ENCODE peak calls at places on chromosomes 12 and 14, in five cellular contexts. X is IMR-90, I is A549, L is K562, Y is SK-N-SH. H is an unnamed sample.
A peak's percentile ranks its signal among the peaks of the same experiment; 100 is the strongest.

GRCh38 chr14:74649167-74649566 is 37.1 kb upstream of the LTBP2 start:
- DNase-seq in X (no peak), I (no peak), L (peak; percentile 55), Y (no peak), H (no peak)

GRCh38 chr12:109739747-109740693 is 26.4 kb downstream of the FAM222A start:
- DNase-seq in X (no peak), I (no peak), L (peak; percentile 66), Y (peak; percentile 59), H (no peak)

GRCh38 chr12:42705863-42706262 is 116.3 kb upstream of the PRICKLE1 start:
- DNase-seq in X (peak; percentile 95), I (no peak), L (no peak), Y (peak; percentile 26), H (no peak)

GRCh38 chr14:91048676-91049075 is 11.8 kb downstream of the RPS6KA5 start:
- DNase-seq in X (no peak), I (no peak), L (no peak), Y (no peak), H (no peak)

GRCh38 chr12:26130728-26131127 is 5.9 kb upstream of the BHLHE41 start:
- DNase-seq in X (no peak), I (no peak), L (no peak), Y (no peak), H (no peak)

GRCh38 chr14:99575043-99576023 is 28.7 kb downstream of the CCDC85C start:
- DNase-seq in X (peak; percentile 19), I (peak; percentile 58), L (peak; percentile 28), Y (peak; percentile 71), H (no peak)

GRCh38 chr14:81005540-81006228 is 50.3 kb downstream of the TSHR start:
- DNase-seq in X (no peak), I (no peak), L (peak; percentile 61), Y (no peak), H (no peak)

GRCh38 chr12:117874842-117875434 is 93.9 kb downstream of the KSR2 start:
- DNase-seq in X (peak; percentile 35), I (peak; percentile 62), L (peak; percentile 73), Y (peak; percentile 82), H (no peak)

GRCh38 chr12:19095869-19096480 is 33.6 kb upstream of the PLEKHA5 start:
- DNase-seq in X (peak; percentile 17), I (no peak), L (no peak), Y (no peak), H (no peak)

GRCh38 chr14:99320621-99321235 is 48.7 kb upstream of the BCL11B start:
- DNase-seq in X (no peak), I (no peak), L (no peak), Y (no peak), H (no peak)

GRCh38 chr12:57093412-57094193 is 4.7 kb downstream of the NAB2 start:
- DNase-seq in X (peak; percentile 90), I (peak; percentile 64), L (peak; percentile 90), Y (peak; percentile 89), H (no peak)

GRCh38 chr12:73308747-73309146 is 1036.6 kb downstream of the TRHDE start:
- DNase-seq in X (no peak), I (no peak), L (no peak), Y (no peak), H (no peak)
- TF ChIP-seq RCOR1 in X (no peak), I (no peak), L (no peak), Y (no peak), H (no peak)

GRCh38 chr12:101044512-101045074 is 165.4 kb downstream of the SLC5A8 start:
- DNase-seq in X (no peak), I (no peak), L (no peak), Y (no peak), H (no peak)

GRCh38 chr12:101038289-101038871 is 171.7 kb downstream of the SLC5A8 start:
- DNase-seq in X (peak; percentile 19), I (no peak), L (no peak), Y (no peak), H (no peak)

GRCh38 chr12:101042211-101042610 is 167.8 kb downstream of the SLC5A8 start:
- DNase-seq in X (no peak), I (no peak), L (no peak), Y (no peak), H (no peak)

GRCh38 chr12:101039848-101040531 is 170.0 kb downstream of the SLC5A8 start:
- DNase-seq in X (no peak), I (no peak), L (no peak), Y (no peak), H (no peak)

GRCh38 chr12:101040936-101041335 is 169.1 kb downstream of the SLC5A8 start:
- DNase-seq in X (no peak), I (no peak), L (no peak), Y (no peak), H (no peak)
- TF ChIP-seq RCOR1 in X (no peak), I (no peak), L (no peak), Y (no peak), H (no peak)

GRCh38 chr14:104687601-104688504 is 1.6 kb upstream of the INF2 start:
- DNase-seq in X (no peak), I (peak; percentile 97), L (no peak), Y (no peak), H (no peak)

GRCh38 chr14:104684449-104684821 is 5.0 kb upstream of the INF2 start:
- DNase-seq in X (no peak), I (no peak), L (no peak), Y (no peak), H (no peak)

GRCh38 chr14:104686624-104687517 is 2.5 kb upstream of the INF2 start:
- DNase-seq in X (no peak), I (no peak), L (no peak), Y (no peak), H (no peak)

GRCh38 chr14:104685216-104685997 is 4.0 kb upstream of the INF2 start:
- DNase-seq in X (no peak), I (no peak), L (no peak), Y (no peak), H (no peak)

DNA sequence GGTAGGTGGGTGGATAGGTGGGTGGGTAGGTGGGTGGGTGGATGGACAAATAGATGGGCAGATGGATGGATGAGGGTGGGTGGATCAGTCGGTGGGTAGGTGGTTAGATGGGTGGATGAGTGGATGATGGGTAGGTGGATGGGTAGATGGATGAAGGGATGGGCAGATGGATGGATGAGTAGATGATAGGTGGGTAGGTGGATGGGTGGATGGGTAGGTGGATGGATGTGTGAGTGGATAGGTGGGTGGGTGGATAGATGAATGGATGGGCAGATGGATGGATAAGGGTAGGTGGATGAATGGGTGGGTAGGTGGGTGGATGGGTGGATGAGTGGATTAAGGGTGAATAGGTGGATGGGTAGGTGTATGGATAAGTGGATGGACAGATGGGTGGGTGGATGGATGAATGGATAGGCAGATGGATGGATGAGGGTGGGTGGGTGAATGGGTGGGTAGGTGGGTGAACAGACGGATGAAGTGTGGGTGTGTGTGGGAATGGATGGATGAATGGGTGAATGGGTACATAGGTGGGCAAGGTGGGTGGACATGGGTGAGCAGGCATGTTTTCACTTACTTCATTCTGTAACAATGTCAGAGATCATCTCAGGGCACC is 3.3 kb upstream of the INF2 start:
- DNase-seq in X (no peak), I (no peak), L (no peak), Y (no peak), H (no peak)
- TF ChIP-seq RCOR1 in X (no peak), I (no peak), L (no peak), Y (no peak), H (no peak)

GRCh38 chr12:49673446-49674317 is 33.5 kb downstream of the FMNL3 start:
- DNase-seq in X (peak; percentile 94), I (no peak), L (peak; percentile 90), Y (peak; percentile 89), H (no peak)
- TF ChIP-seq RCOR1 in X (no peak), I (no peak), L (no peak), Y (peak; percentile 20), H (no peak)

GRCh38 chr12:54352022-54352531 is 12.2 kb downstream of the GPR84 start:
- DNase-seq in X (peak; percentile 79), I (no peak), L (peak; percentile 90), Y (peak; percentile 65), H (no peak)
- TF ChIP-seq RCOR1 in X (no peak), I (no peak), L (no peak), Y (no peak), H (no peak)

GRCh38 chr14:54653764-54654469 is 87.0 kb downstream of the SAMD4A start:
- DNase-seq in X (peak; percentile 88), I (peak; percentile 19), L (no peak), Y (no peak), H (no peak)

GRCh38 chr14:54651018-54651351 is 84.1 kb downstream of the SAMD4A start:
- DNase-seq in X (no peak), I (peak; percentile 21), L (no peak), Y (no peak), H (no peak)

GRCh38 chr14:54651649-54652048 is 84.7 kb downstream of the SAMD4A start:
- DNase-seq in X (no peak), I (no peak), L (no peak), Y (no peak), H (no peak)

GRCh38 chr14:54652890-54653201 is 85.9 kb downstream of the SAMD4A start:
- DNase-seq in X (no peak), I (no peak), L (no peak), Y (no peak), H (no peak)

DNA sequence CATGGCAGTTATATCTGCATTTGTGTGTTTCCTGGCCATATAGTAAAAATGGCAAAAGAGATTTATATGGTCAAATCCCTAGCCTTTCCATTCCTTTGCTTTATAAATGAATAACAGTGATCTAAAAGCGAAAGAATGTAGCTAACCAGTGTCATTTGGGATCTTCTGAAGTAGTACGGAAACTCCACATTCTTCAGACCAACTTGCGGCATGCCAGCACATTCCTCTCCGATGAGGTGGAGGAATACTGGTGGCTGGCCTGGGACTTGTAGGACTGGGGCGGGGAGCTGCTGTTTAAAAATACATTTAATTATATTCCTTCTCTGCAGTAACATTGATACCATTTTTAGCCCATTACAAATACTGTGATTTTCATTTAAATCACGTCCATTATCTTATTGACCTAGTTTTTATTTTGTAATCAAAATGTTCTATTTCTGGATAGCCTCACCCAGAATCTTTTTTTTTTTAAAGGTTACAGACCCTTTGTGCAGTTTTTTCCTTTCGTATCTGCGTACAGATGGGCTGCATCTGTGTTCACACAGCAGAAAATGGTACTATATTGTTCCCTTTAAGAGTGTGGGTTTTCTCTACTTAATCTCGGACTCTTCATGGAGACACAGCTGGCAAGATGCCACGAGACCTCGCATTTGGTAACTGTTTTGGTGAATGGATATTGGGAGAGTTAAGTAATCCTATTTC is 85.4 kb downstream of the SAMD4A start:
- DNase-seq in X (peak; percentile 100), I (peak; percentile 91), L (no peak), Y (no peak), H (no peak)
- TF ChIP-seq RCOR1 in X (no peak), I (no peak), L (no peak), Y (no peak), H (no peak)

H was measured in GM12878.